ENCODE peak calls at places on chromosomes 3 and 15, in four cellular contexts. X is colonic mucosa, W is stomach, T is uterus. O is an unnamed sample.

GRCh38 chr3:153338487-153338886 is 176.5 kb downstream of the RAP2B start:
- DNase-seq in X (no peak), W (no peak), T (no peak), O (no peak)

GRCh38 chr3:28912120-28912885 is 368.6 kb upstream of the RBMS3 start:
- DNase-seq in X (no peak), W (no peak), T (no peak), O (no peak)

GRCh38 chr15:73046073-73046472 is 6.2 kb upstream of the NEO1 start:
- DNase-seq in X (no peak), W (no peak), T (no peak), O (no peak)

GRCh38 chr15:39058371-39059131 is 493.9 kb upstream of the RASGRP1 start:
- DNase-seq in X (no peak), W (no peak), T (no peak), O (no peak)

GRCh38 chr3:40333416-40333815 is 23.9 kb downstream of the EIF1B start:
- DNase-seq in X (no peak), W (no peak), T (no peak), O (no peak)

GRCh38 chr3:31043184-31043819 is 148.8 kb upstream of the GADL1 start:
- DNase-seq in X (no peak), W (no peak), T (no peak), O (no peak)

GRCh38 chr3:189122526-189123205 is 49.1 kb upstream of the TPRG1 start:
- DNase-seq in X (no peak), W (no peak), T (no peak), O (no peak)

GRCh38 chr3:122800838-122801237 is 6.0 kb downstream of the SLC49A4 start:
- DNase-seq in X (no peak), W (no peak), T (no peak), O (no peak)

GRCh38 chr3:125140817-125141595 is 71.5 kb downstream of the SLC12A8 start:
- DNase-seq in X (no peak), W (no peak), T (no peak), O (no peak)

GRCh38 chr3:177523991-177524438 is 326.7 kb upstream of the TBL1XR1 start:
- DNase-seq in X (no peak), W (no peak), T (no peak), O (no peak)

GRCh38 chr15:76206325-76206976 is 104.8 kb downstream of the ETFA start:
- DNase-seq in X (peak; percentile 49), W (peak; percentile 96), T (peak; percentile 60), O (peak; percentile 90)

GRCh38 chr15:72229076-72229946 is 1.7 kb downstream of the PKM start:
- DNase-seq in X (no peak), W (no peak), T (peak; percentile 40), O (no peak)

DNA sequence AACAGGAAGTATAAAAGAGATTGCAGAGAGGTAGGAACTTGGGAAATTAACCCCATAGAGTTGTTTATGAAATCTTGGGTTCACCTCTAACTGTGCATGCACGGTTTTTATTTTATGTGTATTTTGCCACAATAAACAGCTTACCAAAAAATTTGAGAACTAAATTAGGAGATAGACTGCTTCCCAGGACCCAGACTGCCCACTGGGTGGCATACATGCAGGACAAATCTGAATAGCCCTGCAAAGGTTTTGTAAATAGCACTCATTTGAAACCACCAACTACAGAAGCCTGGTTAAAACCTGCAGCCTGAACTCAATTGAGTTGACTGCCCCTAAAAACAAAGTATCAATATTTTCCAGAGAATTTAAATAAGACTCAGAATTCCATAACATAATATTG is 96.4 kb upstream of the SLCO2A1 start:
- DNase-seq in X (no peak), W (no peak), T (no peak), O (no peak)
- TF ChIP-seq CTCF in X (no peak), W (no peak), T (no peak), O (no peak)

GRCh38 chr3:42751609-42752008 is 21.4 kb downstream of the CCDC13 start:
- DNase-seq in X (no peak), W (peak; percentile 25), T (no peak), O (no peak)

GRCh38 chr3:42749753-42750231 is 23.3 kb downstream of the CCDC13 start:
- DNase-seq in X (no peak), W (peak; percentile 26), T (no peak), O (no peak)

GRCh38 chr3:42750834-42751233 is 22.2 kb downstream of the CCDC13 start:
- DNase-seq in X (no peak), W (peak; percentile 17), T (no peak), O (no peak)

GRCh38 chr3:42747581-42747980 is 25.5 kb downstream of the CCDC13 start:
- DNase-seq in X (no peak), W (no peak), T (no peak), O (no peak)

GRCh38 chr3:42749025-42749752 is 23.9 kb downstream of the CCDC13 start:
- DNase-seq in X (no peak), W (peak; percentile 24), T (no peak), O (peak; percentile 45)
- H3K27ac ChIP-seq in X (no peak overlapping the region), W (peak overlapping the region; percentile 80), T (peak overlapping the region; percentile 21), O (no peak overlapping the region)

GRCh38 chr3:65952842-65953241 is 85.9 kb downstream of the MAGI1 start:
- DNase-seq in X (no peak), W (no peak), T (no peak), O (no peak)
- H3K4me3 ChIP-seq in X (no peak overlapping the region), W (no peak overlapping the region), T (no peak overlapping the region), O (no peak overlapping the region)

GRCh38 chr15:22954326-22954725 is 25.8 kb downstream of the CYFIP1 start:
- DNase-seq in X (no peak), W (no peak), T (no peak), O (no peak)

GRCh38 chr15:22955544-22956085 is 24.6 kb downstream of the CYFIP1 start:
- DNase-seq in X (no peak), W (no peak), T (no peak), O (peak; percentile 38)

GRCh38 chr15:22954798-22955543 is 25.2 kb downstream of the CYFIP1 start:
- DNase-seq in X (no peak), W (no peak), T (no peak), O (no peak)

GRCh38 chr15:22956980-22957264 is 23.2 kb downstream of the CYFIP1 start:
- DNase-seq in X (no peak), W (no peak), T (no peak), O (no peak)

GRCh38 chr15:22956257-22956979 is 23.8 kb downstream of the CYFIP1 start:
- DNase-seq in X (no peak), W (no peak), T (no peak), O (peak; percentile 57)
- TF ChIP-seq CTCF in X (no peak), W (no peak), T (no peak), O (no peak)

GRCh38 chr3:53226841-53227407 is 28.9 kb downstream of the TKT start:
- DNase-seq in X (no peak), W (no peak), T (no peak), O (no peak)

GRCh38 chr3:53224536-53224935 is 31.3 kb downstream of the TKT start:
- DNase-seq in X (no peak), W (no peak), T (no peak), O (no peak)

GRCh38 chr3:53226142-53226840 is 29.5 kb downstream of the TKT start:
- DNase-seq in X (no peak), W (no peak), T (no peak), O (no peak)

GRCh38 chr3:53225181-53225580 is 30.6 kb downstream of the TKT start:
- DNase-seq in X (no peak), W (no peak), T (no peak), O (no peak)

GRCh38 chr3:53225651-53226050 is 30.2 kb downstream of the TKT start:
- DNase-seq in X (no peak), W (no peak), T (no peak), O (no peak)
- H3K27ac ChIP-seq in X (no peak overlapping the region), W (no peak overlapping the region), T (no peak overlapping the region), O (no peak overlapping the region)

DNA sequence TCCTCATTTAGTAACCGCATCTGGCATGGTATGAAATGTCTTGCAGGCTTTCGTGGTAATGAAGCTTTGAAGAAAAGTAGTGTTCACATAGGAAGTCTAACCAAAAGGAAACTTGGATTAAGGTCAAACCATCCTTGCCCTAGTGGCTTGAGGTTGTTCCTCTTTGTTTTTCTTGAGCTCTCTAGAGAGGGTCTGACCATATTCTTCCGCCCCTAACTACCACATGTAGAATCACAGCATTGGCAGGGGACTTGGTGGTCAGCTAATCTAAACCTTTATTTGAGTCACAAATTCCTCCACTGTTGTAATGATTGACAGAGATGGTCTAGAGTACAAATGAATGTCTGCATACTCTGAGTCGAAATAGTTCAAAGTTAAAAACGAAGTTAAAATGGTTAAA is 39.2 kb upstream of the PHLDB2 start:
- DNase-seq in X (no peak), W (no peak), T (no peak), O (no peak)
- H3K4me3 ChIP-seq in X (no peak overlapping the region), W (no peak overlapping the region), T (no peak overlapping the region), O (no peak overlapping the region)

DNA sequence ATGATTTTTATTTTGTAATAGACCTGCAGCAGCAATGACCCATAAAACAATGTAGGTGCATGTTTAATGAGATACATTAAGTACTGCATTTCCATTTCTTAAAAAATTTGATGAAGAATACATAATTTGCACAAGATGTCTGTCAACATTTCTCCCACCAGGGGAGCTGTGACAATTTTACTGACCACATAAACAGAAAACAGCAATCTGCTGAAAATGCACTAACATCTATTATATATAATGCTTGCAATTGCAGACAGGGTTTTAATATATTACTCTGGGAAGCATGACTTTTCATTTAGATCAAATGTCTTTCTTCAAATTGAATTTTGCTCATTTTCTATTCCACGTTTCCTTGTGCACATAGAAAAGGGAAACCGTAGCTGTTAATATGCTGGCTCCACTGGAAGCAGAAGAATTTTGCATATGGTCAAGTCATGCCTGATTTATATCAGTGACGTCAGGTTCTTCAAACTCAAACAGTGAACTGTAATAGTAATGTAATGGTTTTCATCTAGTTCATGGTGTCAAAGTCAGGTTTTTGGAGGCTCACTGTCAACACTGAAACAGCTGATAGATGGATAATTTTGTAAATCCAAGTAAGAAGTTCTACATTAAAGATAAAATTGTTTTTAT is 79.8 kb upstream of the IGF1R start:
- DNase-seq in X (no peak), W (no peak), T (no peak), O (no peak)
- TF ChIP-seq CTCF in X (no peak), W (no peak), T (peak; percentile 19), O (peak; percentile 21)